ENCODE peak calls at places on chromosomes 13 and 19, in six cellular contexts. W, B, G, K, V and Q are unnamed samples.
A peak's percentile ranks its signal among the peaks of the same experiment; 100 is the strongest.

GRCh38 chr19:13117772-13118423 is at the start of gene NACC1:
- DNase-seq in W (peak; percentile 69), B (peak; percentile 99), G (peak; percentile 84), K (peak; percentile 97), V (peak; percentile 95), Q (peak; percentile 97)

GRCh38 chr19:16378291-16378889 is 53.8 kb downstream of the KLF2 start:
- DNase-seq in W (no peak), B (no peak), G (no peak), K (no peak), V (no peak), Q (no peak)

GRCh38 chr13:97257800-97258799 is 36.0 kb downstream of the MBNL2 start:
- DNase-seq in W (peak; percentile 96), B (no peak), G (peak; percentile 96), K (peak; percentile 50), V (peak; percentile 82), Q (peak; percentile 85)

GRCh38 chr13:71408416-71408815 is 458.6 kb downstream of the DACH1 start:
- DNase-seq in W (no peak), B (no peak), G (no peak), K (no peak), V (no peak), Q (no peak)

GRCh38 chr13:98837896-98838295 is 85.4 kb upstream of the SLC15A1 start:
- DNase-seq in W (no peak), B (no peak), G (no peak), K (no peak), V (no peak), Q (no peak)

GRCh38 chr19:51417107-51417806 is at the start of gene SIGLEC10:
- DNase-seq in W (no peak), B (no peak), G (no peak), K (no peak), V (peak; percentile 46), Q (no peak)

GRCh38 chr13:60335531-60335930 is 61.5 kb upstream of the TDRD3 start:
- DNase-seq in W (peak; percentile 12), B (no peak), G (peak; percentile 20), K (peak; percentile 10), V (peak; percentile 16), Q (peak; percentile 75)

GRCh38 chr19:42532881-42533280 is 4.6 kb upstream of the CEACAM1 start:
- DNase-seq in W (no peak), B (no peak), G (no peak), K (no peak), V (no peak), Q (no peak)

GRCh38 chr13:25777509-25777908 is 274.3 kb downstream of the SHISA2 start:
- DNase-seq in W (no peak), B (no peak), G (no peak), K (no peak), V (no peak), Q (no peak)

GRCh38 chr13:25776722-25777121 is 275.1 kb downstream of the SHISA2 start:
- DNase-seq in W (no peak), B (no peak), G (no peak), K (no peak), V (no peak), Q (no peak)

GRCh38 chr13:25775986-25776385 is 275.8 kb downstream of the SHISA2 start:
- DNase-seq in W (no peak), B (no peak), G (no peak), K (peak; percentile 60), V (no peak), Q (no peak)

GRCh38 chr13:25778302-25778701 is 273.5 kb downstream of the SHISA2 start:
- DNase-seq in W (no peak), B (no peak), G (no peak), K (no peak), V (no peak), Q (no peak)

GRCh38 chr13:25778808-25779207 is 273.0 kb downstream of the SHISA2 start:
- DNase-seq in W (no peak), B (no peak), G (no peak), K (no peak), V (no peak), Q (no peak)
- H3K9ac ChIP-seq in W (no peak overlapping the region), B (no peak overlapping the region), G (no peak overlapping the region), K (no peak overlapping the region), V (no peak overlapping the region), Q (no peak overlapping the region)

GRCh38 chr13:52599037-52599852 is 43.0 kb upstream of the HNRNPA1L2 start:
- DNase-seq in W (peak; percentile 73), B (no peak), G (peak; percentile 82), K (peak; percentile 23), V (no peak), Q (peak; percentile 52)
- H3K9ac ChIP-seq in W (peak overlapping the region; percentile 80), B (no peak overlapping the region), G (no peak overlapping the region), K (no peak overlapping the region), V (peak overlapping the region; percentile 60), Q (peak overlapping the region; percentile 85)

DNA sequence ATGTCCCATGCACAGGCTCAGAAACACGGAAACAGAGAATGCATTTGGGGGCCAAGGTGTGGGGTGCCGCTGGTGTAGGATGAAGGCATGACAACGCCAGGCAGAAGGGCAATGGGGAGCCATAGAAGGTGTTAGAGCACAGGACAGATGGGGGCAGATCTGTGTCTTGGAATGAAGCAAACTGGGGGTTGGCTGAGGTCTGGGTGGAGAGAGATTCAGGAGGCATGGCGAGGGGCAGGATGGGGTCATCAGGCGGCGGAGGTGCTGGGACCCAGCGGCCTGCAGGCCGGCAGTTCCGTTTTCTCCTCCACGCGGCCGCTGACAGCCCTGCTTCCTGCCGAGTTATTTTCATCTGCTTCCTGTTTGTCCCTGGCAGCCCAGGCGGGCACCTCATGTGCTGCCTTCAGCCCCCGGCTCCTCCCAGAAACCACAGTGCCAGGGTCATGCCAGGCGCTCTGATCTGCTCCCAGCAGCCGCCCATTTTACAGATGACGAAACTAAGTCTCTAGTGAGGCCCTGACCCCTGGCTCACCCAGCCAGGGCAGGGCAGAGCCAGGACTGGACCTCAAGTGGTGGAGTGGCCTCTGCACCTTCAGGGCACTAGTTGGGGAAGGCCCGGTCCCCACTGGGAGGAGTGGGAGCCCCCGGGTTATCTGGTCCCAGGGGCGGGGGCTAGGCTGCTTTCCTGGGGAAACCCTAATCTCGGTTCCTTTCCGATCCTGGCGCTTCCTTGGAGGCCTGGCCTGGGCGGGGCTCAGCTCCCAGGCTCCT is 2.2 kb downstream of the ARHGAP45 start:
- DNase-seq in W (no peak), B (no peak), G (no peak), K (no peak), V (no peak), Q (no peak)
- H3K9ac ChIP-seq in W (no peak overlapping the region), B (no peak overlapping the region), G (no peak overlapping the region), K (no peak overlapping the region), V (no peak overlapping the region), Q (no peak overlapping the region)

GRCh38 chr19:15115762-15116615 is 8.8 kb downstream of the SYDE1 start:
- DNase-seq in W (no peak), B (peak; percentile 20), G (no peak), K (no peak), V (no peak), Q (no peak)
- H3K9ac ChIP-seq in W (no peak overlapping the region), B (no peak overlapping the region), G (no peak overlapping the region), K (no peak overlapping the region), V (no peak overlapping the region), Q (peak overlapping the region; percentile 44)

GRCh38 chr19:34316247-34316646 is 48.7 kb upstream of the GPI start:
- DNase-seq in W (no peak), B (no peak), G (no peak), K (no peak), V (no peak), Q (no peak)
- H3K9ac ChIP-seq in W (peak overlapping the region; percentile 4), B (no peak overlapping the region), G (no peak overlapping the region), K (no peak overlapping the region), V (no peak overlapping the region), Q (no peak overlapping the region)

DNA sequence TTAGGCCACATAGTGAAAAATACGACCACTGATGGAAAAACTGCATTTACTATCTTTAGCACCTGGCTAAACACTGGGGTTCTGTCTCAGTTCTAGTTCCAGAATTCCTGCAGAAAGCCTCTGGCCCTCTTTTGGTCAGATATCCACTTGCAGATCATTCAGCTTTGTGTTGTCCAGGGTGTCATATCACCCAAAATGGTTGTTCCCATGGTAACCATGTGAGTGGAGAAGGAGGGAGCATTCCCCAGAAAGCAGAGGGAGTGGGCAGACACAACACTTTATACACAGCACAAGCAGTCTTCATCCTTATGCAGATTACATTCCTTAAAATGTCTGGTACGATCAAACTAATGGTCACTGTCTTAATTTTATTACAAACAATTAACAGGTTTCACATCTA is 73.5 kb downstream of the CAB39L start:
- DNase-seq in W (no peak), B (peak; percentile 16), G (no peak), K (peak; percentile 28), V (no peak), Q (no peak)
- H3K9ac ChIP-seq in W (no peak overlapping the region), B (no peak overlapping the region), G (no peak overlapping the region), K (no peak overlapping the region), V (no peak overlapping the region), Q (no peak overlapping the region)

DNA sequence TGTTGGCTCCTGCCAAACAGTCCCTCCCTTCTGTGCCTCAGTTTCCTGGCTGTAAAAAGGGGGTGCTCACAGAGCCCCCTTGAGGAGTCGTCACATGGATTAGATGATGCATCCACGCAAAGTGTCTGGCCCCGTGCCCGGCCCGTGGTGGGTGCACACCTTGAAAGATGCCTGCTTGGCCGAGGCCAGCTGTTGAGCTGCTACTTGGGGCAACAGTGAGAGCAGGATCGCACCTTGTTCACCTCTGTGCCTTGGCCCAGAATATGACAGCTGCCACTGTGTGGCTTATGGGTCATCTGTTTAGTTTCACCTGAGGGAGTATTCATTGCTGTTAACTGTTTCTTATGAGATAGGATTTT is 17.7 kb downstream of the CRTC1 start:
- DNase-seq in W (no peak), B (peak; percentile 44), G (no peak), K (no peak), V (peak; percentile 15), Q (no peak)
- H3K9ac ChIP-seq in W (no peak overlapping the region), B (peak overlapping the region; percentile 52), G (no peak overlapping the region), K (no peak overlapping the region), V (no peak overlapping the region), Q (peak overlapping the region; percentile 78)

GRCh38 chr19:2780284-2780683 is 2.8 kb downstream of the SGTA start:
- DNase-seq in W (no peak), B (no peak), G (no peak), K (no peak), V (no peak), Q (no peak)
- H3K9ac ChIP-seq in W (no peak overlapping the region), B (no peak overlapping the region), G (no peak overlapping the region), K (no peak overlapping the region), V (no peak overlapping the region), Q (no peak overlapping the region)

GRCh38 chr13:39685652-39686051 is 30.2 kb downstream of the COG6 start:
- DNase-seq in W (no peak), B (no peak), G (no peak), K (no peak), V (no peak), Q (no peak)

GRCh38 chr13:39684531-39685137 is 29.2 kb downstream of the COG6 start:
- DNase-seq in W (peak; percentile 37), B (peak; percentile 23), G (peak; percentile 56), K (peak; percentile 64), V (peak; percentile 54), Q (peak; percentile 87)

GRCh38 chr13:39692650-39693438 is 37.4 kb downstream of the COG6 start:
- DNase-seq in W (peak; percentile 6), B (no peak), G (peak; percentile 18), K (no peak), V (no peak), Q (no peak)

GRCh38 chr13:39688699-39689405 is 33.4 kb downstream of the COG6 start:
- DNase-seq in W (peak; percentile 72), B (no peak), G (peak; percentile 74), K (no peak), V (no peak), Q (no peak)

DNA sequence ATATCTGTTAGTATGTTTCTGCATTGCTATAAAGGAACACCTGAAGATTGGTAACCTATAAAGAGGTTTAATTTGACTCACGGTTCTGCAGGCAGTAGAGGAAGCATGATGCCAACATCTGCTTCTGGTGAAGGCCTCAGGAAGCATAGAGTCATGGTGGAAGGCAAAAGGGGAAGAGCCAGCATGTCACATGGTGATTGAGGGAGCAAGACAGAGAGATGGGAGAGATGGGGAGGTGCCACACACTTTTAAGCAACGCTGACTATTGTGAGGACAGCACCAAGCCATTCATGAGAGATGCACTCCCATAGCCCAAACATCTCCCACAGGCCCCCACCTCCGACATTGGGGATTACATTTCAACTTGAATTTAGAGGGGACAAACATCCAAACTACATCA is 32.8 kb downstream of the COG6 start:
- DNase-seq in W (no peak), B (no peak), G (no peak), K (no peak), V (no peak), Q (no peak)
- H3K9ac ChIP-seq in W (no peak overlapping the region), B (no peak overlapping the region), G (no peak overlapping the region), K (no peak overlapping the region), V (no peak overlapping the region), Q (no peak overlapping the region)